ENCODE peak calls at places on chromosomes 6 and 20, in six cellular contexts. G, A, O, N, L and K are unnamed samples.
A peak's percentile ranks its signal among the peaks of the same experiment; 100 is the strongest.

GRCh38 chr6:169984181-169985120 is 233.0 kb downstream of the ERMARD start:
- DNase-seq in G (no peak), A (no peak), O (no peak), N (no peak), L (no peak), K (no peak)

GRCh38 chr6:131063764-131064272 is 773 bp upstream of the EPB41L2 start:
- DNase-seq in G (peak; percentile 36), A (peak; percentile 21), O (no peak), N (no peak), L (no peak), K (no peak)

GRCh38 chr6:159042003-159042823 is 2.6 kb downstream of the TAGAP start:
- DNase-seq in G (peak; percentile 67), A (peak; percentile 88), O (peak; percentile 73), N (peak; percentile 64), L (peak; percentile 68), K (peak; percentile 70)

GRCh38 chr6:168908887-168909286 is 344.8 kb downstream of the THBS2 start:
- DNase-seq in G (peak; percentile 94), A (no peak), O (no peak), N (peak; percentile 76), L (no peak), K (no peak)

GRCh38 chr20:49132995-49133451 is 55.1 kb downstream of the STAU1 start:
- DNase-seq in G (peak; percentile 84), A (peak; percentile 74), O (peak; percentile 76), N (peak; percentile 84), L (peak; percentile 47), K (peak; percentile 62)

GRCh38 chr20:62405108-62405980 is 1.7 kb downstream of the CABLES2 start:
- DNase-seq in G (peak; percentile 54), A (peak; percentile 83), O (peak; percentile 24), N (peak; percentile 73), L (no peak), K (no peak)

GRCh38 chr6:64330694-64331309 is 695.2 kb downstream of the PHF3 start:
- DNase-seq in G (peak; percentile 69), A (peak; percentile 81), O (peak; percentile 36), N (peak; percentile 73), L (no peak), K (peak; percentile 67)

GRCh38 chr6:108117427-108118358 is 43.2 kb upstream of the OSTM1 start:
- DNase-seq in G (peak; percentile 41), A (peak; percentile 63), O (peak; percentile 19), N (peak; percentile 18), L (no peak), K (peak; percentile 65)

GRCh38 chr6:48919555-48919954 is 543.5 kb downstream of the MMUT start:
- DNase-seq in G (no peak), A (no peak), O (no peak), N (no peak), L (no peak), K (no peak)

GRCh38 chr6:105492706-105493673 is 90.1 kb upstream of the PREP start:
- DNase-seq in G (no peak), A (no peak), O (peak; percentile 10), N (no peak), L (no peak), K (peak; percentile 66)

GRCh38 chr6:154127638-154128037 is 88.6 kb downstream of the OPRM1 start:
- DNase-seq in G (no peak), A (peak; percentile 65), O (peak; percentile 4), N (no peak), L (no peak), K (no peak)

GRCh38 chr6:130843575-130844320 is 16.5 kb downstream of the SMLR1 start:
- DNase-seq in G (peak; percentile 55), A (peak; percentile 50), O (peak; percentile 64), N (peak; percentile 58), L (peak; percentile 28), K (peak; percentile 55)

GRCh38 chr6:24926192-24926591 is 9.6 kb downstream of the RIPOR2 start:
- DNase-seq in G (no peak), A (no peak), O (no peak), N (no peak), L (no peak), K (no peak)

GRCh38 chr6:152635949-152636674 is 1.1 kb downstream of the SYNE1 start:
- DNase-seq in G (peak; percentile 79), A (peak; percentile 51), O (peak; percentile 10), N (peak; percentile 21), L (no peak), K (no peak)

GRCh38 chr6:127483399-127484055 is 24.3 kb upstream of the KIAA0408 start:
- DNase-seq in G (peak; percentile 2), A (peak; percentile 25), O (no peak), N (no peak), L (no peak), K (peak; percentile 47)

GRCh38 chr6:104161960-104162669 is 697.6 kb downstream of the HACE1 start:
- DNase-seq in G (peak; percentile 4), A (no peak), O (no peak), N (no peak), L (peak; percentile 10), K (no peak)

GRCh38 chr6:37155394-37156312 is 14.3 kb upstream of the PIM1 start:
- DNase-seq in G (no peak), A (no peak), O (no peak), N (no peak), L (no peak), K (peak; percentile 98)

DNA sequence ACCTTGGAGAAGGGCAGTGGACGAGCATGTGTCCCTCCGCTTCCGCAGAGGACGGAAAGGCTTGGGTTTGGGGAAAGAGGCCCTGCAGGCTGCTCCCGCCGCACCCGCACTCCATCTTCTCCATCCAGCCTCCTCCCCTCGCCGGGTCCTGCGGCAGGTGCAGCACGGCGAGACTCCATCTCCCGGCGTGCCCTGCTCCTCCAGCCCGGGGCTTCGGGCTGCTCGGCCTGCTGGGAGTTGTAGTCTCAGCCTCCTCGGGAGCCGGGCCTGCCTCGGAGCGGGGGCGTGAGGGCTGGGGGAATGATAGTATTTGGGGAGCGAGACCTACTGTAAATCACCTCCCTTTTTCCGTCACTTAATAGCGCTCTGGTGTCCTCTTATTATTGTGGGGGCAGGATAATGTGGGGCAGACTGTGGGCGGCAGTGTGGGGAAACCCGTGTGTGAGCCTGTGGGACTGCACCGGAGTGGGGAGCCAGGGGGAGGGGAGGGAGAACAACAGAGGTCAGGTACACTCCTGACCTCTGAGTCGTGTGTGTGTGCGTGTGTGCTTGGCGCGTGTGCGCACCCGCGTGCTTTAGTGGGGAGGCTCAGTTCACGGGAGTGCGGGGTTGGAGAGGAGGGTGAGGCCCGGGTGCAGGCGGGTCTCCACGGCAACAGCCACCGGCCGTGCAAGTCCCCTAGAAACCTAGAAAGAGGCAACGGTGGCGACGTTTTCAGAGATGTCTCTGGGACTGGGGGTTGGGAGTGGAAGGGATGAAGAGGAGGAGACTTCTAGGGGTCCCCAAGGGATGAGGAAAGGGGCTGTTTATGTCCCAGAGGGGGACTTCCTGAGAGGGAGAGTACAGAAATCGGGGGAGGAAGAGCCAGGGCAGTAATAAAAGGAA is 4.1 kb downstream of the TTBK1 start:
- DNase-seq in G (peak; percentile 67), A (peak; percentile 94), O (peak; percentile 66), N (peak; percentile 32), L (peak; percentile 24), K (peak; percentile 84)
- TF ChIP-seq EZH2 in G (no peak), A (peak; percentile 22), O (no peak), N (no peak), L (no peak), K (no peak)

DNA sequence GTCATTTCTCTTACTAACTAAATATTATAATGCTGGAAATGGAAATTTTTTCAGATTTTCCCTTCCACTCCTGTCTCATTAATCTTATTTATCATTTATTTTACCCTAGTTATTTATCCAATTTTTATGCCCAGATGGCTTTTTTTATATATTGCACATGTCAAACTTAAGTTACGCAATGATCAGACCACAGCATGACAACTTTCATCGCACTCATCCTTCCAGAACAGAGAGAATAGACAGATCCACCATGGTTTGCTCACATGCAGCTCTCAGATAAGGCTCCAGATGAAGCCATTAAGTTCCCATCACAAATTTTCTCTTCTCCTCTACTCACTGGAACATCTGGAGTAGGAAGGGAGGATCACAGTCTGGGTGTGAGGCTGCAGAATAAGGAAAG is 48.7 kb downstream of the MAP7 start:
- DNase-seq in G (no peak), A (no peak), O (no peak), N (peak; percentile 6), L (no peak), K (no peak)
- H3K9ac ChIP-seq in G (no peak overlapping the region), A (no peak overlapping the region), O (no peak overlapping the region), N (no peak overlapping the region), L (no peak overlapping the region), K (no peak overlapping the region)

GRCh38 chr6:40755749-40756452 is 168.7 kb upstream of the LRFN2 start:
- DNase-seq in G (peak; percentile 81), A (no peak), O (no peak), N (no peak), L (no peak), K (no peak)
- H3K27ac ChIP-seq in G (peak overlapping the region; percentile 37), A (no peak overlapping the region), O (no peak overlapping the region), N (no peak overlapping the region), L (no peak overlapping the region), K (no peak overlapping the region)

DNA sequence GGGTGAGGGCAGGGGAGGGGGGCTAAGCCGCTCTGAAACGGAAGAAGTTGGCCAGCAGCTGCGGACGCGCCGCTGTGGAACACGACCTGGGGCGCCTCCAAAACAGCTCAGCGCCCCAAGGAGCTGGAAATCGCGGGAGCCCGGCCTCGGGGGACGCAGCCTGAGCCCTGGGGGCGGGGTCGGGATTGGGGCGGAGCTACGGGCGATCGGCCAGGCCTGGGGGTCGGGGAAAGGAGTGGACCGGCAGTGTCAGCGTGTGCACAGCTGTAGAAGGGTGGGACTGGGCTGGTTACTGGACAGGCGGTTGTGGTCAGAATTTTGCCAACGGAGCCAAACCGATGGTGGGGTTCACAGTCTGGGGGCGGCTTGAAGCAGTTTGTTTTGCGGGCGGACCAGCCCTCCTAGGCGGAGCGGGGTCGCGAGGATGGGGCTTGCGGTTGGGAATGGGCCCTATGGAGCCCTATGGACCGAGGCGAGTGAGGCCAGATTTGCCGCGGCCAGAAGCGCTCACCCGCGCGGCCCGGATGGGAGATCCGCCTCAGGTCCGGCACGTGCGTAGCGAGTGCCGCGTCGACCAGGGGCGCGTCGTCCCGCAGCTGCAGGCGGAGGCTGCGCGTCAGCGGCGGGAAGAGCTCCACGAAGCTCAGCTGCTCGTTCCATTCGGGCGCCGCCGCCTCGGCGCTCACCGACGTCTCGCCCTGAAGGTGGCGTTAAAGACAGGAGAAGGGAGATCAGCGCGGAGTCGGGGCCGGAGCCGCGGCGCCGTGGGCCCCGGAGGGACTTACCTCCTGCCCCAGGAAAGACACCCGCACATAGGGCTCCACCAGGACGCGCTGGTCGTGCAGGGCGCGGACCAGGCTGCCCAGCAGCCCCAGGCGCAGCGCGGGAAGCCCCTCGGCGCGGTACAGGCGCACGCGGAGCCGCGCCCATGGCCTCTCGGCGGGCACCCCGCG is 14.3 kb upstream of the SPAG4 start:
- DNase-seq in G (peak; percentile 87), A (peak; percentile 92), O (peak; percentile 79), N (peak; percentile 72), L (no peak), K (peak; percentile 74)
- TF ChIP-seq EZH2 in G (no peak), A (peak; percentile 52), O (peak; percentile 59), N (peak; percentile 78), L (no peak), K (no peak)

GRCh38 chr6:148144917-148145521 is 197.6 kb upstream of the SASH1 start:
- DNase-seq in G (peak; percentile 87), A (peak; percentile 84), O (peak; percentile 74), N (peak; percentile 76), L (peak; percentile 63), K (peak; percentile 33)
- H3K9ac ChIP-seq in G (peak overlapping the region; percentile 71), A (no peak overlapping the region), O (no peak overlapping the region), N (no peak overlapping the region), L (no peak overlapping the region), K (no peak overlapping the region)

DNA sequence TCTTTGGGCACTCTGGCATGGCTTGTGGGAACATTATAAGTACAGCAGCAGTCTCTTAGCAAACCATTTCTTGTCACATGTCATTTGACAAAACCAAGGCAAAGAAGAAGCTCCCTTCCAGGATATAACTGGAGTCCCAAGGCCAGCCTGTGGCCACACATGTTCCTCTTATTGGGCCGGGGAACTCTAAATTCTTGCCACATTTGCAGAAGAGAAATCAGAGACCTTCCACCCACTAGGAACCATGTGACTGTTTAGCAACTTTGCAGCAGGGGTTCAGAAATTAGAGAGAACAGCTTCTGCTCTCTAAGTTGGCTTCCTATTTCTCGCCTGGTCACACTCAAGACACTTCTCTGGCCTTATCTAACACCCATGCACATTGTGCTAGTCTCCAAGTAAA is 20.4 kb upstream of the MEP1A start:
- DNase-seq in G (no peak), A (no peak), O (no peak), N (no peak), L (no peak), K (no peak)
- H3K27ac ChIP-seq in G (no peak overlapping the region), A (no peak overlapping the region), O (no peak overlapping the region), N (no peak overlapping the region), L (no peak overlapping the region), K (no peak overlapping the region)